ENCODE peak calls at places on chromosomes 3 and 15, in seven cellular contexts. X is K562, F is H1, U is SK-N-SH, N is HCT116, H is HepG2, L is GM12878. D is an unnamed sample.

GRCh38 chr3:71983694-71984093 is 198.7 kb upstream of the PROK2 start:
- DNase-seq in X (no peak), F (no peak), U (no peak), N (no peak), H (no peak), L (no peak), D (no peak)

GRCh38 chr3:81299486-81299885 is 462.0 kb downstream of the GBE1 start:
- DNase-seq in X (no peak), F (no peak), U (no peak), N (no peak), H (no peak), L (no peak), D (no peak)

GRCh38 chr3:173027429-173027828 is 113.6 kb downstream of the SPATA16 start:
- DNase-seq in X (no peak), F (no peak), U (no peak), N (no peak), H (no peak), L (no peak), D (no peak)

GRCh38 chr3:99789322-99789721 is 28.3 kb upstream of the CMSS1 start:
- DNase-seq in X (peak; percentile 25), F (no peak), U (peak; percentile 62), N (peak; percentile 57), H (peak; percentile 37), L (no peak), D (peak; percentile 38)

GRCh38 chr3:10553586-10554235 is 48.3 kb upstream of the ATP2B2 start:
- DNase-seq in X (peak; percentile 23), F (peak; percentile 56), U (no peak), N (no peak), H (no peak), L (no peak), D (no peak)

GRCh38 chr3:122353901-122354401 is 28.9 kb downstream of the CSTA start:
- DNase-seq in X (no peak), F (no peak), U (no peak), N (no peak), H (no peak), L (no peak), D (no peak)

GRCh38 chr3:123068227-123069020 is 1.6 kb downstream of the PDIA5 start:
- DNase-seq in X (peak; percentile 45), F (peak; percentile 72), U (no peak), N (peak; percentile 45), H (peak; percentile 75), L (no peak), D (peak; percentile 58)

GRCh38 chr15:31338318-31338878 is 11.8 kb downstream of the KLF13 start:
- DNase-seq in X (no peak), F (no peak), U (no peak), N (no peak), H (no peak), L (no peak), D (no peak)

GRCh38 chr3:142964150-142964498 is 650 bp upstream of the PAQR9 start:
- DNase-seq in X (no peak), F (no peak), U (no peak), N (no peak), H (no peak), L (no peak), D (no peak)

GRCh38 chr3:48595526-48596121 is 495 bp upstream of the COL7A1 start:
- DNase-seq in X (peak; percentile 81), F (peak; percentile 59), U (peak; percentile 72), N (no peak), H (peak; percentile 32), L (no peak), D (peak; percentile 9)

GRCh38 chr3:67602816-67603215 is 51.6 kb downstream of the SUCLG2 start:
- DNase-seq in X (no peak), F (no peak), U (no peak), N (no peak), H (no peak), L (no peak), D (no peak)

GRCh38 chr3:155891341-155891740 is 20.9 kb downstream of the GMPS start:
- DNase-seq in X (no peak), F (no peak), U (no peak), N (no peak), H (no peak), L (no peak), D (no peak)

GRCh38 chr3:177512945-177513671 is 315.8 kb upstream of the TBL1XR1 start:
- DNase-seq in X (no peak), F (no peak), U (no peak), N (no peak), H (peak; percentile 90), L (no peak), D (no peak)

GRCh38 chr3:178915365-178915764 is 156.2 kb downstream of the ZMAT3 start:
- DNase-seq in X (no peak), F (no peak), U (no peak), N (no peak), H (no peak), L (no peak), D (no peak)

GRCh38 chr3:128556949-128557348 is 63.9 kb upstream of the GATA2 start:
- DNase-seq in X (no peak), F (no peak), U (peak; percentile 42), N (no peak), H (no peak), L (no peak), D (no peak)

GRCh38 chr15:100786901-100787566 is 92.6 kb upstream of the ALDH1A3 start:
- DNase-seq in X (no peak), F (peak; percentile 38), U (no peak), N (no peak), H (no peak), L (no peak), D (no peak)

GRCh38 chr15:62958528-62958927 is 84.0 kb upstream of the TPM1 start:
- DNase-seq in X (no peak), F (no peak), U (no peak), N (no peak), H (no peak), L (no peak), D (no peak)

GRCh38 chr3:59660376-59660775 is 610.6 kb upstream of the CFAP20DC start:
- DNase-seq in X (no peak), F (no peak), U (no peak), N (no peak), H (no peak), L (no peak), D (peak; percentile 78)

GRCh38 chr3:156978471-156978961 is 152.4 kb downstream of the LEKR1 start:
- DNase-seq in X (no peak), F (no peak), U (no peak), N (no peak), H (no peak), L (peak; percentile 83), D (no peak)

GRCh38 chr3:46717447-46718231 is at the start of gene PRSS50:
- DNase-seq in X (peak; percentile 84), F (peak; percentile 96), U (peak; percentile 68), N (no peak), H (no peak), L (no peak), D (no peak)

GRCh38 chr3:7518471-7518870 is 657.6 kb downstream of the GRM7 start:
- DNase-seq in X (no peak), F (no peak), U (peak; percentile 5), N (no peak), H (no peak), L (no peak), D (no peak)

GRCh38 chr3:11514191-11514770 is 129.4 kb downstream of the VGLL4 start:
- DNase-seq in X (no peak), F (no peak), U (no peak), N (no peak), H (peak; percentile 54), L (no peak), D (no peak)

GRCh38 chr3:13495921-13496723 is 16.0 kb downstream of the HDAC11 start:
- DNase-seq in X (peak; percentile 74), F (peak; percentile 91), U (peak; percentile 84), N (peak; percentile 48), H (peak; percentile 49), L (peak; percentile 17), D (peak; percentile 91)

GRCh38 chr3:182861345-182861744 is 68.0 kb downstream of the ATP11B start:
- DNase-seq in X (peak; percentile 39), F (no peak), U (no peak), N (no peak), H (no peak), L (no peak), D (no peak)

GRCh38 chr15:78204351-78205309 is 29.7 kb downstream of the ACSBG1 start:
- DNase-seq in X (no peak), F (peak; percentile 39), U (no peak), N (no peak), H (no peak), L (no peak), D (no peak)

GRCh38 chr15:69991493-69991892 is 106.2 kb downstream of the TLE3 start:
- DNase-seq in X (no peak), F (peak; percentile 56), U (no peak), N (no peak), H (no peak), L (no peak), D (no peak)

DNA sequence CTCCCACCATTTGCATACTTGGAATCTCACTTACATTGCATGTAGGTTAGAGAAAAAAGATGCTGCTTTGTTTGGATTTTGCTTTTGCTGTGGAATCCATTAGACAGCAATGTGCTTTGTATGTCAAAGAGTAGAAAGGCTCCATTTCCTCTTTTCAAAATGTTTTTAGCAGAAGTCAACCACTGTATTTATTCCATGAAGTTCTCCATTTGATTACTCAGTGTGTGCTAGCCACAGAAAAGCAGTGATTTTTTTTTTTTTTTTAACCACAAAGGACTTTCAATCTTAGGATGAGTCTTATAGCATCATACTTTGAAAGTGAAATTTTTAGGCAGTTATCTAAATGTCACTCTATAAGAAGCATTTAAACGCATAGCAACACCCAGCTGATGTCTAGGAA is 285.0 kb upstream of the ADAMTS9 start:
- DNase-seq in X (no peak), F (no peak), U (no peak), N (no peak), H (no peak), L (no peak), D (no peak)
- TF ChIP-seq JUND in X (no peak), F (no peak), U (no peak), N (no peak), H (no peak), L (no peak), D (no peak)

GRCh38 chr3:73999501-73999900 is 374.8 kb upstream of the PDZRN3 start:
- DNase-seq in X (no peak), F (no peak), U (no peak), N (no peak), H (no peak), L (no peak), D (no peak)
- TF ChIP-seq JUND in X (no peak), F (no peak), U (no peak), N (no peak), H (no peak), L (no peak), D (no peak)

GRCh38 chr3:21294768-21295167 is 456.2 kb downstream of the ZNF385D start:
- DNase-seq in X (no peak), F (no peak), U (no peak), N (no peak), H (no peak), L (no peak), D (no peak)
- TF ChIP-seq JUND in X (no peak), F (no peak), U (no peak), N (no peak), H (no peak), L (no peak), D (no peak)

GRCh38 chr3:53750253-53751210 is 95.7 kb downstream of the CHDH start:
- DNase-seq in X (no peak), F (no peak), U (no peak), N (no peak), H (no peak), L (no peak), D (no peak)
- TF ChIP-seq JUND in X (no peak), F (no peak), U (no peak), N (no peak), H (no peak), L (no peak), D (no peak)

D was measured in T47D.